ENCODE peak calls at places on chromosomes 2 and 18, in ten cellular contexts. B is NB4, T is mucosa of descending colon, H is transverse colon, K is H9, O is IMR-90, G is suprapubic skin, W is neural crest cell, L is foreskin fibroblast, J is PC-9. D is an unnamed sample.

GRCh38 chr18:48468151-48468550 is 59.0 kb upstream of the ZBTB7C start:
- DNase-seq in B (no peak), T (no peak), H (no peak), K (no peak), O (no peak), G (no peak), W (no peak), L (no peak), J (no peak), D (no peak)

GRCh38 chr2:99066075-99066557 is 75.4 kb upstream of the C2orf15 start:
- DNase-seq in B (peak; percentile 77), T (peak; percentile 41), H (no peak), K (no peak), O (peak; percentile 38), G (no peak), W (no peak), L (peak; percentile 65), J (peak; percentile 25), D (no peak)

GRCh38 chr2:8938384-8938783 is 65.1 kb downstream of the MBOAT2 start:
- DNase-seq in B (no peak), T (no peak), H (no peak), K (no peak), O (no peak), G (no peak), W (no peak), L (no peak), J (no peak), D (no peak)

GRCh38 chr2:120990451-120990871 is 254.8 kb downstream of the GLI2 start:
- DNase-seq in B (peak; percentile 66), T (no peak), H (no peak), K (no peak), O (no peak), G (no peak), W (no peak), L (peak; percentile 74), J (no peak), D (no peak)

GRCh38 chr2:85017436-85018048 is 46.6 kb downstream of the KCMF1 start:
- DNase-seq in B (peak; percentile 30), T (no peak), H (no peak), K (no peak), O (peak; percentile 36), G (no peak), W (no peak), L (peak; percentile 41), J (no peak), D (no peak)

GRCh38 chr2:64462171-64462570 is 8.2 kb downstream of the LGALSL start:
- DNase-seq in B (no peak), T (no peak), H (no peak), K (no peak), O (no peak), G (no peak), W (no peak), L (no peak), J (no peak), D (no peak)

GRCh38 chr2:10783421-10783820 is 29.2 kb downstream of the PDIA6 start:
- DNase-seq in B (no peak), T (no peak), H (no peak), K (no peak), O (no peak), G (no peak), W (no peak), L (no peak), J (no peak), D (no peak)

GRCh38 chr2:215022418-215022817 is 116.0 kb downstream of the ABCA12 start:
- DNase-seq in B (no peak), T (no peak), H (no peak), K (no peak), O (peak; percentile 3), G (no peak), W (no peak), L (peak; percentile 55), J (no peak), D (no peak)

GRCh38 chr2:164840458-164840929 is 1.1 kb downstream of the COBLL1 start:
- DNase-seq in B (no peak), T (peak; percentile 63), H (peak; percentile 70), K (peak; percentile 43), O (no peak), G (peak; percentile 69), W (no peak), L (peak; percentile 3), J (peak; percentile 19), D (no peak)

GRCh38 chr2:120218181-120218580 is 5.0 kb downstream of the TMEM185B start:
- DNase-seq in B (peak; percentile 37), T (no peak), H (no peak), K (no peak), O (no peak), G (peak; percentile 37), W (no peak), L (no peak), J (no peak), D (no peak)

GRCh38 chr18:45792551-45793294 is 32.8 kb upstream of the SIGLEC15 start:
- DNase-seq in B (no peak), T (no peak), H (no peak), K (no peak), O (peak; percentile 49), G (no peak), W (no peak), L (peak; percentile 47), J (no peak), D (no peak)

GRCh38 chr2:219772103-219772502 is 144.7 kb downstream of the SLC4A3 start:
- DNase-seq in B (no peak), T (no peak), H (no peak), K (no peak), O (no peak), G (no peak), W (no peak), L (no peak), J (no peak), D (no peak)

GRCh38 chr2:106972782-106973181 is 86.8 kb upstream of the ST6GAL2 start:
- DNase-seq in B (no peak), T (no peak), H (no peak), K (no peak), O (no peak), G (no peak), W (no peak), L (peak; percentile 38), J (no peak), D (no peak)

GRCh38 chr2:72780483-72780882 is 45.4 kb downstream of the EXOC6B start:
- DNase-seq in B (peak; percentile 30), T (no peak), H (no peak), K (no peak), O (peak; percentile 56), G (no peak), W (no peak), L (peak; percentile 38), J (peak; percentile 8), D (no peak)

GRCh38 chr2:147560810-147561521 is 283.9 kb upstream of the ACVR2A start:
- DNase-seq in B (peak; percentile 90), T (no peak), H (no peak), K (no peak), O (no peak), G (no peak), W (no peak), L (peak; percentile 14), J (no peak), D (no peak)

GRCh38 chr2:112962308-112963175 is 15.3 kb upstream of the IL36G start:
- DNase-seq in B (no peak), T (no peak), H (no peak), K (no peak), O (no peak), G (no peak), W (no peak), L (no peak), J (no peak), D (no peak)

GRCh38 chr2:112958428-112959108 is 19.2 kb upstream of the IL36G start:
- DNase-seq in B (peak; percentile 90), T (peak; percentile 42), H (no peak), K (peak; percentile 49), O (peak; percentile 57), G (no peak), W (peak; percentile 17), L (peak; percentile 83), J (peak; percentile 40), D (no peak)

GRCh38 chr2:112959109-112959591 is 18.7 kb upstream of the IL36G start:
- DNase-seq in B (peak; percentile 35), T (no peak), H (no peak), K (peak; percentile 53), O (no peak), G (no peak), W (no peak), L (no peak), J (no peak), D (no peak)

GRCh38 chr2:112957511-112957910 is 20.3 kb upstream of the IL36G start:
- DNase-seq in B (no peak), T (no peak), H (no peak), K (no peak), O (no peak), G (no peak), W (no peak), L (no peak), J (no peak), D (no peak)

GRCh38 chr2:112960230-112960825 is 17.5 kb upstream of the IL36G start:
- DNase-seq in B (no peak), T (no peak), H (no peak), K (peak; percentile 32), O (no peak), G (no peak), W (no peak), L (no peak), J (no peak), D (no peak)
- TF ChIP-seq CTCF in B (peak; percentile 29), T (no peak), H (no peak), K (peak; percentile 52), O (no peak), G (no peak), W (no peak), L (peak; percentile 5), J (peak; percentile 41), D (no peak)

GRCh38 chr2:46350030-46350699 is 53.0 kb downstream of the EPAS1 start:
- DNase-seq in B (peak; percentile 51), T (no peak), H (no peak), K (no peak), O (no peak), G (no peak), W (no peak), L (no peak), J (no peak), D (no peak)
- TF ChIP-seq CTCF in B (no peak), T (no peak), H (no peak), K (no peak), O (no peak), G (no peak), W (no peak), L (no peak), J (no peak), D (no peak)

GRCh38 chr2:42969231-42970150 is 177.1 kb upstream of the HAAO start:
- DNase-seq in B (no peak), T (no peak), H (no peak), K (no peak), O (peak; percentile 92), G (no peak), W (no peak), L (peak; percentile 96), J (peak; percentile 47), D (no peak)
- TF ChIP-seq CTCF in B (no peak), T (no peak), H (no peak), K (no peak), O (no peak), G (no peak), W (no peak), L (no peak), J (no peak), D (no peak)

DNA sequence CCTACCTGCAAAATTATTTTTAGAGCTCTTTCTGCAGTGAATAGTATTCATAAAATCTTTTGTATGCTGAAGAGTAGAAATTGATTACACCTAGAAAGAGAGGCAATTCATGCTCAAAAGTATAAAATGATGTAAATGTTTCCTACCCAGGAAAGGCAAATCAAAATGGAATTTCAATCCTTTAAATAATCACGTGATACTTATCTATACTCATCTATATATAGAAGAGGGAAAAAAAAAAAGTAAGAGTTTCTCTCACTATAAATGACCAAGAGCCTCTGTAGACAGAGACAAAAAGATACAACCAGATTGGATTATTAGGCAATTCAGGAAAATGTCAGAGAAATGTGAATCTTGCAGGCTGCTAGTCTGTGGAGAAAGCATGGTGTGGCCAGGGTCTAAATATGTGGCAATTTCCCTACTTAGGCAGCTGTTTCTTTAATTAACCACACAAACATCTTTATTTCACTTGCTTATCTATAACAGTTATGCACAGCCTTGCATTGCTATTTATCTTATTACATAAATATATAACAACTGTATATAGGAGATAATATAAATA is 39.5 kb downstream of the METTL8 start:
- DNase-seq in B (peak; percentile 77), T (no peak), H (no peak), K (no peak), O (no peak), G (no peak), W (no peak), L (no peak), J (no peak), D (no peak)
- TF ChIP-seq CTCF in B (no peak), T (no peak), H (no peak), K (no peak), O (no peak), G (no peak), W (no peak), L (no peak), J (no peak), D (no peak)